ENCODE peak calls at places on chromosomes 11 and 22, in eight cellular contexts. X is CD4-positive, alpha-beta memory T cell; I is PC-3; J is gastrocnemius medialis; R is RWPE1; T is SJCRH30; Q is stomach; N is esophagus squamous epithelium. D is an unnamed sample.

GRCh38 chr11:78420796-78421209 is 3.2 kb upstream of the GAB2 start:
- DNase-seq in T (peak), R (no peak), N (no peak), I (no peak), Q (peak), J (no peak), X (peak), D (peak)

GRCh38 chr11:128830836-128831780 is 36.0 kb downstream of the KCNJ1 start:
- DNase-seq in T (peak), X (peak), Q (peak), I (peak), J (peak), R (peak), N (no peak), D (peak)

GRCh38 chr11:130159657-130160459 is at the start of gene ST14:
- DNase-seq in T (no peak), N (no peak), R (peak), I (peak), J (no peak), X (no peak), Q (peak), D (no peak)

GRCh38 chr11:122977455-122978302 is 4.0 kb downstream of the BSX start:
- DNase-seq in T (no peak), J (no peak), R (no peak), X (no peak), I (no peak), N (no peak), Q (no peak), D (no peak)

GRCh38 chr11:26867286-26867685 is 126.6 kb upstream of the FIBIN start:
- DNase-seq in R (no peak), T (no peak), J (no peak), Q (no peak), X (no peak), I (no peak), N (no peak), D (peak)

GRCh38 chr22:19974233-19974861 is 32.7 kb upstream of the TXNRD2 start:
- DNase-seq in T (peak), N (no peak), X (no peak), Q (peak), R (no peak), J (no peak), I (peak), D (peak)

GRCh38 chr11:27487706-27488105 is 15.1 kb upstream of the LGR4 start:
- DNase-seq in R (no peak), N (no peak), I (no peak), Q (no peak), T (peak), X (no peak), J (no peak), D (no peak)

GRCh38 chr11:66418168-66418985 is 2.5 kb upstream of the NPAS4 start:
- DNase-seq in N (no peak), R (peak), I (peak), T (peak), J (peak), Q (peak), X (peak), D (peak)

GRCh38 chr11:95577716-95578460 is 211.7 kb downstream of the FAM76B start:
- DNase-seq in T (no peak), Q (no peak), N (no peak), R (peak), X (no peak), I (peak), J (no peak), D (peak)

GRCh38 chr11:66419825-66420224 is 1.0 kb upstream of the NPAS4 start:
- DNase-seq in N (no peak), R (no peak), T (no peak), Q (no peak), X (no peak), J (no peak), I (no peak), D (no peak)

GRCh38 chr22:38735126-38735464 is 20.7 kb downstream of the SUN2 start:
- DNase-seq in N (no peak), Q (no peak), R (no peak), J (no peak), X (peak), I (no peak), T (no peak), D (no peak)

GRCh38 chr11:9153651-9154050 is 62.3 kb upstream of the SCUBE2 start:
- DNase-seq in I (no peak), R (no peak), J (no peak), X (no peak), Q (no peak), N (no peak), T (no peak), D (no peak)

GRCh38 chr11:13007702-13008435 is 1.2 kb upstream of the RASSF10 start:
- DNase-seq in J (no peak), R (peak), X (no peak), Q (peak), N (no peak), T (no peak), I (peak), D (no peak)

GRCh38 chr11:82890941-82891340 is 9.3 kb downstream of the PRCP start:
- DNase-seq in T (no peak), I (no peak), N (no peak), J (no peak), X (no peak), Q (no peak), R (no peak), D (no peak)

GRCh38 chr11:65425971-65426838 is 3.6 kb downstream of the NEAT1 start:
- DNase-seq in X (peak), N (no peak), T (no peak), Q (peak), R (no peak), I (peak), J (no peak), D (peak)

GRCh38 chr11:43845816-43846215 is 34.8 kb upstream of the ALKBH3 start:
- DNase-seq in T (no peak), N (no peak), R (no peak), J (no peak), X (no peak), Q (no peak), I (no peak), D (peak)

GRCh38 chr11:132439711-132440300 is 1069.4 kb downstream of the NTM start:
- DNase-seq in T (no peak), R (no peak), I (no peak), J (no peak), X (no peak), Q (no peak), N (no peak), D (no peak)

GRCh38 chr11:120532511-120533196 is 21.1 kb downstream of the GRIK4 start:
- DNase-seq in X (no peak), J (no peak), T (no peak), R (no peak), Q (no peak), N (no peak), I (no peak), D (peak)

GRCh38 chr22:49960967-49961600 is 512 bp downstream of the PIM3 start:
- DNase-seq in J (peak), Q (peak), N (no peak), X (peak), I (peak), T (no peak), R (no peak), D (peak)

GRCh38 chr11:60769273-60769672 is 12.6 kb downstream of the MS4A15 start:
- DNase-seq in N (no peak), I (no peak), X (no peak), Q (no peak), R (peak), J (no peak), T (no peak), D (no peak)

GRCh38 chr11:126440792-126441514 is 85.5 kb downstream of the ST3GAL4 start:
- DNase-seq in R (peak), X (peak), Q (peak), I (peak), N (no peak), T (peak), J (peak), D (peak)

GRCh38 chr11:2484576-2485125 is 39.8 kb downstream of the KCNQ1 start:
- DNase-seq in Q (no peak), J (no peak), R (no peak), T (no peak), I (no peak), X (no peak), N (no peak), D (no peak)

GRCh38 chr11:116930177-116930576 is 92.8 kb upstream of the APOA1 start:
- DNase-seq in N (no peak), T (no peak), Q (no peak), I (no peak), X (peak), J (no peak), R (no peak), D (peak)

GRCh38 chr22:20818471-20818870 is 40.1 kb downstream of the PI4KA start:
- DNase-seq in J (no peak), R (no peak), N (no peak), Q (no peak), I (no peak), T (no peak), X (no peak), D (no peak)

GRCh38 chr22:37806409-37807338 is 1.1 kb upstream of the GCAT start:
- DNase-seq in R (no peak), N (no peak), I (peak), Q (peak), T (no peak), X (no peak), J (no peak), D (peak)

GRCh38 chr22:48102581-48102980 is 1340.1 kb downstream of the TBC1D22A start:
- DNase-seq in J (no peak), I (no peak), X (no peak), T (no peak), Q (peak), N (no peak), R (no peak), D (no peak)

GRCh38 chr22:46376096-46376495 is 40.6 kb downstream of the TRMU start:
- DNase-seq in I (no peak), T (no peak), J (no peak), R (no peak), Q (no peak), N (no peak), X (no peak), D (no peak)

GRCh38 chr11:124867700-124868099 is 2.5 kb downstream of the ROBO3 start:
- DNase-seq in J (no peak), Q (no peak), T (no peak), X (no peak), R (peak), I (peak), N (no peak), D (peak)

GRCh38 chr11:2173761-2174160 is 2.1 kb upstream of the TH start:
- DNase-seq in R (no peak), I (no peak), N (no peak), J (no peak), T (no peak), X (no peak), Q (no peak), D (no peak)

GRCh38 chr11:70918242-70918641 is 334.1 kb downstream of the SHANK2 start:
- DNase-seq in X (no peak), N (no peak), J (no peak), I (no peak), Q (no peak), T (no peak), R (no peak), D (no peak)

DNA sequence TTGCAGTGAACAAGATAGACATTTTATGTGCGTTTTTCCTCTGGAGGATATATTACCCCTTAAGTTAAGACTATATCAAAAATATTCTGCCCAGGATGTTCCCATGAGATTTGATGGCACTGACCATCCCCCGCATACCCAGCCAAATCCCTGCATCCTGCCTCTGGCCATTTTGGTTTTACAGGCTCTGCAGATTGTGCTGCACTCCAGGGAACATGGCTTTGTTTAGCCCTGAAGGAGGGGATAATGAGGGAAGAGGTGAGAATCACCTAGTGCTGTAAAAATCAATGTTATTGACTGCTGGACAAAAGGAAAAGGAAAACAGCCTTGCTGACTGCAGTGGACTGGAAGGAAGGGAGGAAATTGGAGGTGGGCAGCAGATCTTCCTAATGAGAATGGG is 717.4 kb downstream of the DLG2 start:
- DNase-seq in I (no peak), Q (no peak), R (no peak), T (no peak), N (no peak), J (no peak), X (no peak), D (no peak)
- H3K27ac ChIP-seq in I (no peak), Q (no peak), R (no peak), T (no peak), N (no peak), J (no peak), X (no peak), D (no peak)

DNA sequence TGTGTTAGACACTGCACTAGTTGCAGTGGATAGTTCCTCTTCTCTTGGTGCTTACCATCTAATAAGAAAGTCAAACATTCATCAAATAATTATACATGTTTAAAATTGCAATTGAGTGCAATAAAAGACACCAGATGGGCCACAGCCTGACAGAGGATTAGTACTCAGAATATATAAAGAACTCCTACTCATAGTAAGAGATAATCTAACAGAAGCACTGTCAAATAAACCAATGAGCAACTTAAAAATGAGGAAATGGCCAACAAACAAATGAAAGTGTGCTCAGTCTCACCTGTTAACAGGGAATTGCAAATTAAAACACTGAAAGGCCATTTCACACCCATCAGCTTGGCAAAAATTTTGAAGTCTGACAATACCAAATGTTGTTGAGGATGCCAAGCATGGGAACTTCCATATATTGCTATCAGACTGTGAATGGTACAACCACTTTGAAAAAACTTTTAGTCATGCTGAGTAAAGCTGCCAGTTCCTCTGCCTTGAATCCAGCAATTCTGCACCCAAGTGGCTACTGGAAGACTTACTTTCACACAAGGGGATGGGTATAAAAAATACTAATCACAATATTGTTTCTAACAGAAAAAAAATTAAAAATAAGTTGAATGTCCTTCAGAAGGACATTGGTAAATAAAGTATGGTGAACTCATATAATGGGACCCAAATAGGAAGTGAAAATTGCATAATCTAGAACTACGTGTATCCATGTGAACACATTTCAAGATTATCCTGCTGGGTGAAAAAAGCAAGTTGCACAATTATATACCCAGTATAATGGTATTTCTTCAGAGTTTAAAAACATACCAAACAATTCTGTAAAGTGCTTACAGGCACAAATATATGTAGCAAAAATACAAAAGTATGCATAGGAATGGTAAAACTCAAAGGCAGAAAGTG is 41.4 kb upstream of the CREB3L1 start:
- DNase-seq in X (no peak), R (no peak), I (no peak), T (no peak), J (no peak), N (no peak), Q (no peak), D (peak)
- H3K27ac ChIP-seq in X (no peak), R (no peak), I (no peak), T (no peak), J (no peak), N (no peak), Q (no peak), D (no peak)

GRCh38 chr22:26065847-26066246 is 103.4 kb upstream of the SEZ6L start:
- DNase-seq in T (no peak), N (no peak), I (no peak), R (peak), J (no peak), Q (no peak), X (no peak), D (no peak)
- H3K27ac ChIP-seq in T (no peak), N (no peak), I (no peak), R (no peak), J (peak), Q (no peak), X (no peak), D (no peak)

DNA sequence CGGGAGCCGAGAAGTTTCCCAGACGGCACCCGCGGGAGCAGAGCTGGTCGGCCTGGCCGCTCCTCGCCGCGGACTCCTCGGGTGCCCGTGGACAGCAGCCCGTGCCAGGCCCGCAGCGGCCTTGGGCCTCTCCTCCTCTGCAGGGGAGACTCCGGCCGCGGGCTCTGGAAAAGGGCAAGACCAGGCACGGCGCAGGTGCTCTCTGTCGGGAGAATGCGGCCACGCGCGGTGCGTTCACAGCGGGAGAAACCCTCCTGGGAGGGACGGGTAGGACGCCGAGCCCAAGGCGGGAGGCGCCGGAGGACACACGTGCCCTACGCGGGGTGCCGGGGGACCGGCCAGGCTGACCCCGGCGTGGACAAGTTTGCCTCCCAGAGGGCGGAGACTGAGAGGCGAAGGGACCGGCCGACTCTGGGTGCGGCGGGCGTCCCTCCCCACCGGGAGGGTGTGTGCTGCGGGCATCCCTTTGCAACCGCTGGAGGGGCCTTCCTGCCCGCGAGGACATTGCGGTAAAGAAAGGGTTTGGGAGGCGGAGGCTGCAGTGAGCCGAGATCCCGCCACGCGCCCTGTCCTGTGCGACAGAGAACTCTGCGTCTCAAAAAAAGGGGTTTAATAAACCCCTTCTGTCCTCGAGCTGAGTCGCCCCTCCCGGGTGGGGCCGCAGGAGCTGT is 2.3 kb downstream of the IFITM1 start:
- DNase-seq in T (no peak), J (no peak), N (no peak), Q (no peak), I (no peak), R (no peak), X (peak), D (peak)
- H3K27ac ChIP-seq in T (no peak), J (peak), N (peak), Q (peak), I (no peak), R (peak), X (peak), D (no peak)